ENCODE peak calls at places on chromosomes 7 and 10, in four cellular contexts. N, A, T and V are unnamed samples. For H3K4me1, the result is how much of the 10 kb centered on the place peaks cover.

GRCh38 chr7:132377703-132378584 is 198.3 kb downstream of the PLXNA4 start:
- DNase-seq in N (no peak), A (no peak), T (no peak), V (no peak)

GRCh38 chr10:123996302-123996701 is 97.1 kb downstream of the CHST15 start:
- DNase-seq in N (no peak), A (no peak), T (peak), V (no peak)

GRCh38 chr7:42700376-42701327 is 211.2 kb downstream of the C7orf25 start:
- DNase-seq in N (no peak), A (peak), T (no peak), V (no peak)

GRCh38 chr10:70233109-70233938 is at the start of gene PPA1:
- DNase-seq in N (peak), A (peak), T (peak), V (peak)

GRCh38 chr10:120613180-120613579 is 156.2 kb downstream of the PLPP4 start:
- DNase-seq in N (no peak), A (no peak), T (no peak), V (no peak)

GRCh38 chr10:102714621-102715455 is at the start of gene SFXN2:
- DNase-seq in N (no peak), A (peak), T (peak), V (no peak)

GRCh38 chr10:61285749-61286148 is 167.4 kb downstream of the TMEM26 start:
- DNase-seq in N (no peak), A (no peak), T (no peak), V (no peak)

GRCh38 chr7:117385340-117386124 is 41.8 kb downstream of the ASZ1 start:
- DNase-seq in N (no peak), A (no peak), T (no peak), V (no peak)

GRCh38 chr10:97827778-97828291 is 21.8 kb upstream of the GOLGA7B start:
- DNase-seq in N (no peak), A (no peak), T (no peak), V (no peak)

GRCh38 chr7:35777121-35777520 is 23.7 kb upstream of the SEPTIN7 start:
- DNase-seq in N (no peak), A (no peak), T (no peak), V (no peak)

GRCh38 chr10:62885656-62886461 is 69.7 kb upstream of the EGR2 start:
- DNase-seq in N (no peak), A (no peak), T (no peak), V (no peak)

GRCh38 chr7:150862356-150862755 is 10.0 kb downstream of the AOC1 start:
- DNase-seq in N (no peak), A (no peak), T (no peak), V (no peak)

GRCh38 chr10:52951819-52952218 is 179.2 kb upstream of the MBL2 start:
- DNase-seq in N (no peak), A (peak), T (no peak), V (no peak)

GRCh38 chr7:1850976-1851571 is 181.0 kb downstream of the ELFN1 start:
- DNase-seq in N (no peak), A (no peak), T (peak), V (peak)

GRCh38 chr7:66800591-66800990 is 60.1 kb downstream of the RABGEF1 start:
- DNase-seq in N (no peak), A (no peak), T (no peak), V (peak)

GRCh38 chr10:130577039-130577438 is 440.8 kb downstream of the GLRX3 start:
- DNase-seq in N (no peak), A (no peak), T (no peak), V (no peak)

GRCh38 chr10:10699427-10699826 is 318.2 kb upstream of the CELF2 start:
- DNase-seq in N (no peak), A (no peak), T (no peak), V (no peak)

GRCh38 chr10:49001861-49002675 is 62.4 kb upstream of the LRRC18 start:
- DNase-seq in N (no peak), A (no peak), T (no peak), V (no peak)

GRCh38 chr10:3068968-3069737 is 1.8 kb downstream of the PFKP start:
- DNase-seq in N (no peak), A (no peak), T (no peak), V (no peak)

GRCh38 chr7:93265220-93265619 is 33.1 kb downstream of the VPS50 start:
- DNase-seq in N (no peak), A (no peak), T (no peak), V (no peak)

GRCh38 chr10:105872665-105873064 is 1231.6 kb downstream of the SORCS3 start:
- DNase-seq in N (no peak), A (no peak), T (no peak), V (no peak)

GRCh38 chr10:18100664-18101063 is 39.6 kb upstream of the CACNB2 start:
- DNase-seq in N (no peak), A (no peak), T (no peak), V (no peak)

GRCh38 chr7:118222591-118222990 is 1.9 kb upstream of the ANKRD7 start:
- DNase-seq in N (no peak), A (no peak), T (no peak), V (no peak)

GRCh38 chr10:96973809-96974208 is 141.7 kb downstream of the LCOR start:
- DNase-seq in N (no peak), A (no peak), T (no peak), V (no peak)

GRCh38 chr10:102776779-102777417 is 33.1 kb downstream of the WBP1L start:
- DNase-seq in N (peak), A (peak), T (peak), V (peak)

GRCh38 chr7:491292-491957 is 28.2 kb downstream of the PDGFA start:
- DNase-seq in N (no peak), A (no peak), T (peak), V (peak)

GRCh38 chr10:75572478-75572877 is 141.1 kb downstream of the LRMDA start:
- DNase-seq in N (no peak), A (no peak), T (no peak), V (no peak)

GRCh38 chr7:135447783-135448182 is 62.1 kb downstream of the CNOT4 start:
- DNase-seq in N (no peak), A (no peak), T (no peak), V (no peak)

GRCh38 chr7:78301361-78301760 is 502.8 kb downstream of the PHTF2 start:
- DNase-seq in N (no peak), A (no peak), T (no peak), V (no peak)

GRCh38 chr7:36765605-36766004 is 41.3 kb upstream of the AOAH start:
- DNase-seq in N (no peak), A (no peak), T (no peak), V (no peak)

GRCh38 chr10:59234814-59235429 is 58.5 kb downstream of the PHYHIPL start:
- DNase-seq in N (no peak), A (peak), T (no peak), V (no peak)
- TF ChIP-seq CTCF in N (peak), A (peak), T (peak), V (peak)

DNA sequence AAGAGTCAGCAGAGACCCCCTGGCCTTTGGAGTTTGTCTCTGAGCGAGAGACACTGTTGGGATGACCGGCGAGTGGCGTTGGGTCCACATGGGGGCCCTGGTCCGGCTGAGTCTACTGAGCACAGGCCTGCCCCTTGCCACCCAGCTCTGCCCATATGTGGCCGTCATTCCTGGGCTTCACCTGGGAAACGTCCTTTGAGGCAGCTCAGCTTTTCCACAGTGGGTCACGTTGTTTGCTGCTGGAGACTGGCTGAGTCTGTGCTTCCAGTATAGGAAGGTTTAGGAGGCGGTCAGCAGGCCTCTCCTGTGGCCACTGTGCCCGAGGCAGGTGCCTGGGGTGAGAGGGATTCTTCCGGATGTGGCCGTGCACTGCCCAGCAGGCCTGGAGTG is 17.1 kb downstream of the ADAM8 start:
- DNase-seq in N (no peak), A (no peak), T (no peak), V (no peak)
- H3K4me1 ChIP-seq in N (under half), A (under half), T (half or more), V (under half)

DNA sequence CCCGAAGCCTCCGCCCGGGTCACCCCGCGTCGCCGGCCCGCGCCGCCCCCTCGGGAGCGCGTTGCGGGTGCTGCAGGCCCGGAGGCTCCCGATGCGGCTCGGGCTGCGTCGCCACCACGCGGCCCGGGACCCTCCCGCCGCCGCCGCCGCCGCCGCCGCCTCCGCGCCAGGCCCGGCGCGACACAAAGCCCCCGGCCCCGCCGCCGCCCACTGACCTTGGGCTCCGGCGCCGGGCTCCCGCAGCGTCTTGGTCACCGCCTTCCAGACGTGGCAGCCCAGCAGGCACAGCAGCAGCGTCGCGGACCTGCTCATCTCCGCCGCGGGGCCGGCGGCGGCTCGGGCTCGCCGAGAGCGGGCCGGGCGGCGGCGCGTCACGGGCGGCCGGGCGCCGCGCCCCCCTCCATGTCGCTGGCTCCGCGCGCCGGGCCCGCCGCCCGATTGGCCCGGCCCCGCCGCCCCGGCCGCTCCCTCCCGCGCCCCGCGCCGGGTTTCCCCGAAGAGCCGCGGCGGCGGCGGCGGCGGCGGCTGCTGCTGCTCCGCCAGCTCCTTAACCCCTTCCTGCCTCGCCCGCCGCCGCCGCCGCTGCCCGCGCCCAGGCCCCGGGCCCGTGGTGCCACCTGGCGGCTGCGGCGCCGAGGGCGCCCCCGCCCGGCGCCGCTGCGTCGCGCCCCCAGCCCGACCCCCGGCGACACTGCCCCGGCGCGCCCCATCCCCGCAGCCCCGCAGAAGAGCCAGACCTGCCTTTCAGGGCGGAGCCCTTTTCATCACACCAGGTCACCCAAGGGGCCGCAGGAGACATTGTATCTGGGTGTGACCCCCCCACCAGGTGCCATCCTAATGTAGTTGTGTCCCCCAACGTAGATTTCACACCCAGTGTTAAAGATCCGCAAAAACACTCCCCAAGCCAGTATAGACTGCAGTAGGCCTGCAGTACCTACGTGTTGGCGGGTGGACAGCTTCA is at the start of gene FAM171A1:
- DNase-seq in N (peak), A (peak), T (peak), V (peak)
- TF ChIP-seq CTCF in N (peak), A (no peak), T (no peak), V (no peak)

DNA sequence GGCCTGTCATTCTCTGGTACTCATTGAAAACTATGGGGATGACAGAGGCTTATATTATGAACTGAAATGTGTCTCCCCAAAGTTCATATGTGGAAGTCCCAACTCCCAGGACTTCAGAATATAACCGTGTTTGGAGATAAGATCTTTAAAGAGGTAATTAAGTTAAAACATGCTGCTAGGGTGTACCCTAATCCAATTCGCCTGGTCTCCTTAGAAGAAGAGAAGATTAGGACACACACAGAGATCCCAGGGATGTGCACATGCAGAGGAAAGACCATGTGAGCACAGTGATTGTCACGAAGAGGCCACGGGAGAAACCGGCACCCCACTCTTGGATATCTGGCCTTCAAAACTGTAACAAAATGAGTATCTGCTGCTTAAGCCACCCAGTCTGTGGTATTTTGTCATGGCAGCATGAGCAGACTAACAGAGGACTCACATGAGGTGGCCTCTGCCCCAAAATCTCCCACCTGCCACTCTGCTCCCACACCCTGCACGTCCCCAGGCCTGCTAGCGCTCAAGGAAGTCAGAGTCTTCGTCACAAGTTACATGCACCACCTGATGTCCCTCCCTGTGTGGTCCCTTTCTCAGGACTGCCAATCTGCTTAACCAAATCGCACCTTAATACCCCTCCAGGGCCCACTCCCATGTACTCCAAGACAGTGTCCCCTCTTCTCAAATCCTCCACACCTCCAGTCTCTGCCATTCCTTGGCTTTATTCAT is 26.8 kb downstream of the PLAC9 start:
- DNase-seq in N (no peak), A (no peak), T (no peak), V (peak)
- H3K4me1 ChIP-seq in N (under half), A (under half), T (under half), V (half or more)

GRCh38 chr10:19811517-19811916 is 4.7 kb upstream of the PLXDC2 start:
- DNase-seq in N (peak), A (no peak), T (no peak), V (peak)
- TF ChIP-seq CTCF in N (peak), A (peak), T (peak), V (peak)

GRCh38 chr7:28570113-28570969 is 158.0 kb downstream of the CREB5 start:
- DNase-seq in N (no peak), A (no peak), T (no peak), V (no peak)

GRCh38 chr7:28572321-28573058 is 160.2 kb downstream of the CREB5 start:
- DNase-seq in N (no peak), A (no peak), T (no peak), V (no peak)

GRCh38 chr7:28573059-28573553 is 160.8 kb downstream of the CREB5 start:
- DNase-seq in N (peak), A (peak), T (no peak), V (no peak)

GRCh38 chr7:28571405-28571804 is 159.1 kb downstream of the CREB5 start:
- DNase-seq in N (no peak), A (no peak), T (no peak), V (no peak)

DNA sequence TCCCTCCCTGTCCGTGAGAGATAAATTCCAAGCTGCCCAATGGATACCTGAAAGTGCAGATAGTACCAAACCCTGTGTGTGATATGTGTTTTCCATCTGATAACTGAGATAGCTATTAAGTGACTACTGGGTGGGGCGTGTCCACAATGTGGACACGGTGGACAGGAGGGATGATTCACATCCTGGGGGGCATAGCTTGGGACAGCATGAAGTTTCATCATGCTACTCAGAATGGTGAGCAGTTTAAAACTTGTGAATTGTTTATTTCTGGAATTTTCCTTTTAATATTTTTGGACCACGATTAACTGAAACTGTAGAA is 158.6 kb downstream of the CREB5 start:
- DNase-seq in N (no peak), A (no peak), T (no peak), V (no peak)
- H3K4me1 ChIP-seq in N (under half), A (under half), T (under half), V (under half)

GRCh38 chr7:75842836-75843446 is 29.3 kb upstream of the CCL24 start:
- DNase-seq in N (no peak), A (no peak), T (no peak), V (no peak)
- TF ChIP-seq CTCF in N (no peak), A (no peak), T (no peak), V (no peak)